ENCODE peak calls at places on chromosomes 3 and 15, in ten cellular contexts. O is IMR-90, K is sigmoid colon, L is GM12892, G is GM12891, H is gastrocnemius medialis, S is tibial nerve, B is body of pancreas, Y is heart left ventricle, R is prostate gland. E is an unnamed sample.

GRCh38 chr15:40282144-40282869 is 557 bp downstream of the ANKRD63 start:
- DNase-seq in L (peak; percentile 71), B (peak; percentile 56), K (no peak), H (no peak), G (peak; percentile 75), O (no peak), S (no peak), Y (no peak), R (no peak), E (no peak)

GRCh38 chr3:32376098-32376497 is 15.6 kb upstream of the CMTM7 start:
- DNase-seq in K (no peak), H (no peak), L (no peak), S (no peak), O (peak; percentile 50), G (no peak), R (no peak), B (no peak), Y (no peak), E (no peak)

GRCh38 chr3:148202386-148202785 is 495.3 kb upstream of the AGTR1 start:
- DNase-seq in Y (no peak), K (no peak), B (no peak), S (no peak), H (no peak), G (no peak), L (no peak), O (no peak), R (no peak), E (no peak)

GRCh38 chr3:30682434-30683155 is 76.2 kb downstream of the TGFBR2 start:
- DNase-seq in S (no peak), L (no peak), R (no peak), K (no peak), H (no peak), G (no peak), Y (no peak), B (no peak), O (no peak), E (no peak)

GRCh38 chr15:98063311-98063710 is 102.8 kb downstream of the ARRDC4 start:
- DNase-seq in R (no peak), S (no peak), H (no peak), B (no peak), G (no peak), L (no peak), K (no peak), O (no peak), Y (no peak), E (no peak)

GRCh38 chr15:58119016-58119415 is 19.2 kb upstream of the AQP9 start:
- DNase-seq in B (no peak), H (no peak), S (no peak), R (no peak), K (no peak), Y (no peak), O (no peak), G (no peak), L (no peak), E (no peak)

GRCh38 chr15:35319354-35319753 is 226.6 kb downstream of the DPH6 start:
- DNase-seq in R (no peak), H (no peak), K (no peak), Y (no peak), L (no peak), B (no peak), S (no peak), O (no peak), G (no peak), E (no peak)

GRCh38 chr3:169266351-169266750 is 397.2 kb downstream of the MECOM start:
- DNase-seq in K (no peak), S (no peak), O (no peak), H (no peak), G (no peak), Y (no peak), B (no peak), R (no peak), L (no peak), E (no peak)

GRCh38 chr15:96544162-96544756 is 213.8 kb downstream of the NR2F2 start:
- DNase-seq in O (no peak), R (no peak), B (no peak), Y (no peak), H (no peak), S (no peak), L (no peak), G (no peak), K (no peak), E (no peak)

GRCh38 chr3:158663832-158664231 is 8.6 kb downstream of the LXN start:
- DNase-seq in B (no peak), O (no peak), R (no peak), S (no peak), Y (no peak), H (no peak), G (no peak), L (no peak), K (no peak), E (no peak)
- TF ChIP-seq POLR2A in B (no peak), O (no peak), R (no peak), S (no peak), Y (no peak), H (no peak), G (no peak), L (no peak), K (no peak), E (no peak)

GRCh38 chr3:71580636-71581215 is 2.8 kb downstream of the FOXP1 start:
- DNase-seq in R (no peak), K (no peak), L (no peak), O (no peak), Y (no peak), H (no peak), G (no peak), S (no peak), B (no peak), E (no peak)

GRCh38 chr3:71581451-71581980 is 2.0 kb downstream of the FOXP1 start:
- DNase-seq in Y (peak; percentile 46), K (peak; percentile 70), R (peak; percentile 16), G (no peak), H (no peak), B (peak; percentile 25), S (no peak), O (no peak), L (no peak), E (peak; percentile 89)

GRCh38 chr3:71582612-71583568 is 638 bp downstream of the FOXP1 start:
- DNase-seq in O (peak; percentile 31), K (peak; percentile 88), R (peak; percentile 84), H (peak; percentile 53), G (no peak), B (peak; percentile 85), S (peak; percentile 56), Y (peak; percentile 85), L (no peak), E (peak; percentile 64)

GRCh38 chr3:71583569-71584215 is at the start of gene FOXP1:
- DNase-seq in L (no peak), G (no peak), O (peak; percentile 64), H (peak; percentile 69), K (peak; percentile 85), Y (peak; percentile 79), S (peak; percentile 51), R (peak; percentile 75), B (peak; percentile 87), E (peak; percentile 93)

DNA sequence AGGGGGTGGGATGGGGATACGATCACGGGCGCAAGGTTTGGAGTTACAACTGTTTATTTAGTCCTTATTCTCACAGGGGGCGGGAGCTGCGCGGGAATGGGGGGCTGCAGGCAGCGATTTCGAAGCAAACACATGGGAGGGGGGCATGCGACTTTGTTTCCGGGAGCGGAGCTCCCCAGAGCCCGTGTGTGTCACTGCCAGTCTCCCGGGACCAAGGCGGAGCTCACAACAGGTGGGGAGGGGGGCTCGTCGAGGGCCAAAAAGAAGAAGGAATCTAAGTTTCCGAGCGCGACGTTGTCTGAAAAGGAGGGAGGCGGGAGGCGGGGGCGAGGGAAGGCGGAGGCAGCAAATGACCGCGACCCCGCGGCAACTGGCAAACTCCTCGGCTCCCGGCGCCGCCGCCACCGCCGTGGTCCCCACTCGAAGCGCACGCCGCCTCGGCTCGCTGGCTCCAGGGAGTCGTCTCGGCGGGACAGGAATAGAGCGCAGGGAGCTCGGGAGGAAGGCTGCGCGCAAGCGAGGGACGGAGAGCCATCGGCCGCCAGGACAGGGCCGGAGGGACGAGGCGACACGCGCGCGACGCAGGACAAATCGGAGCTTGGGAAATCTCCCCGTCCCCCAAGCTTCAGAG is 1.4 kb downstream of the FOXP1 start:
- DNase-seq in R (peak; percentile 68), B (peak; percentile 70), Y (peak; percentile 63), H (peak; percentile 26), S (peak; percentile 17), G (no peak), O (no peak), K (peak; percentile 76), L (no peak), E (peak; percentile 35)
- TF ChIP-seq POLR2A in R (peak; percentile 18), B (peak; percentile 10), Y (no peak), H (no peak), S (no peak), G (no peak), O (no peak), K (no peak), L (no peak), E (no peak)

DNA sequence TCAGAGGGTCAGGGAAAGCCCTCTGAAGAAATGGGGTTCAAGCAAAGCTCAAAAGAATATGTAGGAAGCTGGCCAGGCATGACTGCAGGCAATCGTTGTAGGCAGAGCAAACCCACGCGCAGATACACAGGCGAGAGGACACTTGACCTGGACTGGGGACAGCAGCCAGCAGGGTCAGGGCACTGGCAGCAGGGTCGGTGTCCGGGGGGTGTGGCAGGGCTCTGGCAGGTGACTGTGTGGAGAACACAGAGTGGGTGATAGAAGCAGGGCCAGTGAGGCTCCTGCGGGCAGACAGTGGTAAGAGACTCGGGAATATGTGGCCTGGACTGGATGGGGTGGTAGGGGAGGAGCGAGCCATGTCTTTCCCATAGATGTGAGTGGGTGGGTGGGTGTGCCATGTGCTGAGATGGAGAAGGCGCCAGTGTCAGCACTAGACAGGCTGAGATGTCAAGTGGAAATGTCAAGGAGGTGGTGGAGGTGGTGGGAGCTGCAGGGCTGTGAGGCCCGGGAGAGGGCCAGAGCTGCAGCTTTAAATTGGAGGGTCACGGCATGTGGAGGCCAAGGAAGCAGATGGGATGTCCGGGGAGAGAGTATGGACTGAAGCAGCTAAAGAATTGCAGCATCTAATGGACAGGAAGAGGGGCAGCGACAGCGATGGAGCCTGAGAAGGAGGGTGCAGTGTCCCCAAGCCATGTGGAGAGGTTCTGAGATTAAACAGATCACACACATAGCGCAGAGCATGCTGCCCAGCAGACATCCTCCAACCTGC is 13.4 kb downstream of the TMEM43 start:
- DNase-seq in O (no peak), H (peak; percentile 60), G (no peak), B (no peak), L (no peak), R (no peak), S (no peak), K (no peak), Y (no peak), E (peak; percentile 75)
- TF ChIP-seq POLR2A in O (no peak), H (no peak), G (no peak), B (no peak), L (no peak), R (no peak), S (no peak), K (no peak), Y (no peak), E (no peak)

DNA sequence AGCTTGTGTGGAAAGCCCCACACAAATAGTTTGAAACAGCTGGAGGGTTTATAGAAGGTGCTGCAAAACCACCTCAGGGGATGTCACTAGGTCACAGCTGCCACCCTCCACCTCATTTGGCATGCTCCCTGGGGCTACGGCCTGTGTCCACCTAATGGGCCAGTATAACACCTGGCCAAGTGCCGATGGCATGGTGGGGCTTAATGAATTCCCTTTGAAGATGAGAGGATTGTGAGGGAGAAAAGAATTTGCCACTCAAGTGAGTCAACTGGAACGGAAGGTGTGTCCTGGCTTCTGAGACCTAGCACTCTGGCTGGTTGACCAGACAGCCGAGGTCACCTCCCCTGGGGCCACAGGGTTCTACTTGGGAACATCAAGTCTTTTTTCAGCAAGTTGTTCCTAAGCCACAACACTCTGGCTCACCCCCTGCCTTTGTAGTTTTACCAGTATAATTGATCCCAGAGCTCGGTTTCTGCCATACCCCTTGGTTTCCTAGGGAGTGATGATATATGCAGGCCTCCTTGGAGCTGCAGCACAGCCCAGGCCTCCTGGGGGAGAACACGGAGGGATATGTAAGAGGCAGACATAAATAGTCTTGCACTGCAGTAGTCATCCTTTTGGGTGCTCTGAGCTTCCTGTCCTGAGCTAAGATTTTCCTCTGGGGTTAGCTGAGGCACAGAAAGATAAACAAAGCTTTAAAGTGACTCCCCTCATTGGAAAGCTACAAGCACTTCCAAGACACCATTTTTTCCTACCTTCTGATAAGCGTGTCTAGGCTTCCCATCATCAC is 178.2 kb upstream of the LPP start:
- DNase-seq in Y (no peak), O (no peak), B (no peak), H (peak; percentile 87), K (no peak), S (peak; percentile 79), R (no peak), G (no peak), L (no peak), E (no peak)
- TF ChIP-seq POLR2A in Y (no peak), O (no peak), B (no peak), H (no peak), K (no peak), S (no peak), R (no peak), G (no peak), L (no peak), E (no peak)

E was measured in lower leg skin.